ENCODE peak calls at places on chromosomes 6 and 20, in five cellular contexts. F is AG09319; D is fibroblast of gingiva; J is stimulated activated CD4-positive, alpha-beta T cell treated with anti-CD3 and anti-CD28 coated beads, Interleukin-1b, Interleukin-23, amount 100 ng/mL, for 24 hours; Q is sigmoid colon. C is an unnamed sample.

GRCh38 chr6:145067430-145067829 is 667.9 kb downstream of the EPM2A start:
- DNase-seq in F (no peak), D (peak), J (no peak), Q (no peak), C (no peak)

GRCh38 chr6:125700591-125701353 is 48.7 kb upstream of the HEY2 start:
- DNase-seq in F (no peak), J (no peak), D (no peak), Q (no peak), C (no peak)

GRCh38 chr20:7155282-7155681 is 387.8 kb downstream of the BMP2 start:
- DNase-seq in Q (no peak), J (no peak), F (no peak), D (no peak), C (no peak)

GRCh38 chr20:41499961-41500725 is 118.0 kb downstream of the CHD6 start:
- DNase-seq in J (no peak), D (no peak), F (no peak), Q (no peak), C (no peak)

GRCh38 chr6:85464260-85464644 is 14.4 kb downstream of the NT5E start:
- DNase-seq in D (peak), J (peak), F (peak), Q (no peak), C (no peak)

GRCh38 chr6:7484666-7485065 is 56.8 kb upstream of the DSP start:
- DNase-seq in D (no peak), J (no peak), Q (no peak), F (no peak), C (no peak)

GRCh38 chr6:17173071-17173470 is 71.2 kb downstream of the STMND1 start:
- DNase-seq in Q (no peak), D (no peak), J (no peak), F (no peak), C (no peak)

GRCh38 chr6:139175389-139175788 is 40.5 kb downstream of the HECA start:
- DNase-seq in F (no peak), Q (no peak), J (no peak), D (no peak), C (no peak)

GRCh38 chr6:157614026-157614484 is 209.0 kb upstream of the SNX9 start:
- DNase-seq in J (no peak), F (no peak), Q (no peak), D (peak), C (no peak)

GRCh38 chr6:52176550-52176949 is 9.6 kb upstream of the IL17A start:
- DNase-seq in F (no peak), J (no peak), D (no peak), Q (no peak), C (no peak)

GRCh38 chr20:20448891-20449290 is 81.0 kb downstream of the INSM1 start:
- DNase-seq in J (no peak), Q (no peak), F (no peak), D (no peak), C (no peak)

GRCh38 chr20:34997171-34997570 is 41.5 kb downstream of the MYH7B start:
- DNase-seq in D (peak), F (no peak), Q (no peak), J (no peak), C (no peak)

GRCh38 chr6:96014846-96015245 is 928 bp upstream of the FUT9 start:
- DNase-seq in J (no peak), Q (no peak), D (no peak), F (no peak), C (no peak)

GRCh38 chr20:33419140-33419974 is 18.0 kb upstream of the CDK5RAP1 start:
- DNase-seq in J (no peak), F (no peak), Q (no peak), D (no peak), C (no peak)

GRCh38 chr6:148465654-148466053 is 123.0 kb downstream of the SASH1 start:
- DNase-seq in F (no peak), J (no peak), D (no peak), Q (no peak), C (no peak)

GRCh38 chr20:47875302-47876025 is 90.2 kb upstream of the SULF2 start:
- DNase-seq in F (no peak), D (no peak), Q (no peak), J (no peak), C (no peak)

GRCh38 chr20:51190783-51191180 is 167.9 kb upstream of the KCNG1 start:
- DNase-seq in F (no peak), J (no peak), Q (no peak), D (no peak), C (no peak)

GRCh38 chr20:38043512-38044300 is 10.2 kb downstream of the RPRD1B start:
- DNase-seq in J (peak), D (peak), F (peak), Q (no peak), C (no peak)

GRCh38 chr6:30397697-30398096 is 52.7 kb downstream of the RPP21 start:
- DNase-seq in Q (no peak), F (no peak), D (no peak), J (no peak), C (no peak)

GRCh38 chr6:18835976-18836375 is 448.8 kb downstream of the RNF144B start:
- DNase-seq in Q (no peak), F (no peak), J (no peak), D (no peak), C (no peak)

GRCh38 chr20:19628570-19629134 is 129.4 kb upstream of the RIN2 start:
- DNase-seq in Q (no peak), J (no peak), F (peak), D (peak), C (no peak)

GRCh38 chr6:158703121-158703839 is 53.4 kb downstream of the SYTL3 start:
- DNase-seq in Q (peak), F (no peak), J (no peak), D (no peak), C (no peak)

GRCh38 chr6:137811121-137811911 is 55.7 kb upstream of the TNFAIP3 start:
- DNase-seq in Q (peak), D (peak), J (peak), F (peak), C (no peak)

C was measured in mesenteric fat pad.